ENCODE peak calls at places on chromosomes 6 and 20, in ten cellular contexts. Z is WTC11, T is GM23248, S is nucleus accumbens, F is EL, A is WERI-Rb-1, C is fibroblast of mammary gland, U is renal cortical epithelial cell, Y is left colon, I is T-cell. O is an unnamed sample.
A peak's percentile ranks its signal among the peaks of the same experiment; 100 is the strongest.

GRCh38 chr6:157764346-157765068 is 58.5 kb upstream of the SNX9 start:
- DNase-seq in C (peak; percentile 100), F (peak; percentile 100), A (no peak), S (peak; percentile 41), T (peak; percentile 100), U (peak; percentile 100), Y (peak; percentile 89), I (peak; percentile 75), Z (no peak), O (peak; percentile 64)

GRCh38 chr6:4274382-4275082 is 139.2 kb upstream of the ECI2 start:
- DNase-seq in Z (no peak), A (no peak), I (no peak), C (no peak), Y (no peak), F (peak; percentile 14), S (no peak), T (peak; percentile 12), U (no peak), O (no peak)

GRCh38 chr6:92848459-92848858 is 570.9 kb downstream of the EPHA7 start:
- DNase-seq in Y (no peak), F (no peak), C (no peak), Z (no peak), U (no peak), I (no peak), S (no peak), T (no peak), A (no peak), O (no peak)

GRCh38 chr20:9467995-9468394 is 46.4 kb upstream of the LAMP5 start:
- DNase-seq in A (peak; percentile 21), U (no peak), T (no peak), I (no peak), Y (no peak), C (no peak), S (no peak), F (no peak), Z (peak; percentile 40), O (no peak)

GRCh38 chr6:41462980-41463930 is 82.9 kb upstream of the FOXP4 start:
- DNase-seq in S (peak; percentile 12), U (peak; percentile 73), T (peak; percentile 43), Y (no peak), I (no peak), F (peak; percentile 75), C (peak; percentile 75), A (peak; percentile 93), Z (no peak), O (peak; percentile 74)

GRCh38 chr6:131744888-131745287 is 34.1 kb upstream of the CTAGE9 start:
- DNase-seq in T (no peak), F (no peak), S (no peak), U (no peak), I (no peak), A (no peak), Y (no peak), Z (no peak), C (no peak), O (no peak)

GRCh38 chr20:50645253-50646068 is 45.9 kb downstream of the RIPOR3 start:
- DNase-seq in U (peak; percentile 98), F (peak; percentile 98), T (peak; percentile 95), Y (peak; percentile 92), A (peak; percentile 37), Z (peak; percentile 77), S (no peak), I (no peak), C (peak; percentile 97), O (peak; percentile 83)

GRCh38 chr6:45697605-45698004 is 318.1 kb downstream of the CLIC5 start:
- DNase-seq in S (no peak), U (peak; percentile 99), Z (no peak), Y (no peak), A (no peak), T (peak; percentile 97), C (peak; percentile 100), F (peak; percentile 98), I (no peak), O (no peak)

GRCh38 chr20:11235058-11235457 is 561.3 kb upstream of the JAG1 start:
- DNase-seq in F (peak; percentile 85), Z (peak; percentile 14), U (peak; percentile 96), T (peak; percentile 41), A (no peak), I (no peak), S (no peak), C (peak; percentile 38), Y (no peak), O (no peak)

GRCh38 chr6:131858765-131859490 is 51.1 kb downstream of the ENPP1 start:
- DNase-seq in C (peak; percentile 79), A (no peak), Y (no peak), I (no peak), Z (no peak), F (peak; percentile 66), T (peak; percentile 74), U (peak; percentile 84), S (no peak), O (no peak)